ENCODE peak calls at places on chromosomes 16 and 17, in seven cellular contexts. F is GM23338; V is ovary; R is PC-3; M is naive thymus-derived CD4-positive, alpha-beta T cell; X is cardiac muscle cell; Y is ascending aorta. L is an unnamed sample.

GRCh38 chr16:25635449-25635848 is 56.3 kb upstream of the HS3ST4 start:
- DNase-seq in Y (no peak), F (no peak), R (no peak), X (no peak), V (no peak), M (no peak), L (no peak)

GRCh38 chr17:73643012-73643845 is 1.0 kb downstream of the SDK2 start:
- DNase-seq in F (peak; percentile 61), Y (no peak), R (peak; percentile 17), V (no peak), X (peak; percentile 69), M (peak; percentile 30), L (peak; percentile 90)

GRCh38 chr16:822174-822908 is 21.8 kb upstream of the GNG13 start:
- DNase-seq in F (no peak), Y (no peak), V (no peak), M (no peak), R (no peak), X (no peak), L (no peak)

GRCh38 chr17:78176548-78177025 is 8.2 kb downstream of the SYNGR2 start:
- DNase-seq in M (peak; percentile 82), R (peak; percentile 44), X (peak; percentile 77), V (peak; percentile 75), Y (peak; percentile 84), F (peak; percentile 86), L (peak; percentile 93)

GRCh38 chr16:66580605-66581209 is 1.4 kb downstream of the CMTM2 start:
- DNase-seq in X (peak; percentile 17), Y (no peak), F (peak; percentile 65), M (no peak), R (peak; percentile 65), V (no peak), L (peak; percentile 67)

GRCh38 chr17:14303343-14304221 is 2.7 kb downstream of the HS3ST3B1 start:
- DNase-seq in R (no peak), M (peak; percentile 44), V (no peak), Y (no peak), F (peak; percentile 76), X (peak; percentile 54), L (peak; percentile 79)

GRCh38 chr17:78898075-78898836 is 4.7 kb downstream of the CEP295NL start:
- DNase-seq in X (no peak), F (no peak), M (no peak), V (no peak), Y (no peak), R (no peak), L (no peak)

GRCh38 chr17:76405967-76406647 is 21.7 kb downstream of the SPHK1 start:
- DNase-seq in V (peak; percentile 62), M (no peak), X (peak; percentile 61), R (no peak), Y (no peak), F (no peak), L (no peak)

GRCh38 chr17:27477971-27478684 is 21.9 kb downstream of the KSR1 start:
- DNase-seq in V (no peak), M (no peak), F (no peak), Y (no peak), X (no peak), R (no peak), L (no peak)

GRCh38 chr16:4917117-4917516 is 19.8 kb downstream of the PPL start:
- DNase-seq in F (no peak), M (no peak), R (peak; percentile 46), Y (no peak), V (no peak), X (no peak), L (no peak)

DNA sequence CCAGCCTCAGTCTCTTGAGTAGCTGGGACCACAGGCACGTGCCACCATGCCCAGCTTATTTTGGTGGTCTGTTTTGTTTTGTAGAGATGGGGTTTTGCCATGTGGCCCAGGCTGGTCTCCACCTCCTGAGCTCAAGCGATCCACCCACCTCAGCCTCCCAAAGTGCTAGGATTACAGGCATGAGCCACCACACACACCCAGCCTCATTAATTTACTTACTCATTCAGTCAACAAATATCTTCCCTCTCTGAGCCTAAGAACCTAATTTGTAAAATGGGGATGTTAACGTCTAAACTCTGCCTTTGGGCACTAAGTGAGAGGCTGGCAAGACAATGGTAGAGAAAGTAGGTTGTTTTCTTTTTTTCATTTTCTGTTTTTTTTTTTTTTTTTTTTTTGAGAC is 22.6 kb downstream of the SRCIN1 start:
- DNase-seq in V (no peak), Y (no peak), F (no peak), R (peak; percentile 38), M (no peak), X (no peak), L (no peak)
- H3K27me3 ChIP-seq in V (no peaks in the 10 kb centered on the region), Y (peaks cover 5% of the 10 kb centered on the region), F (peaks cover 58% of the 10 kb centered on the region), R (no peaks in the 10 kb centered on the region), M (peaks cover 6% of the 10 kb centered on the region), X (peaks cover 15% of the 10 kb centered on the region), L (peaks cover 31% of the 10 kb centered on the region)

GRCh38 chr16:84004442-84004841 is 36.4 kb downstream of the NECAB2 start:
- DNase-seq in F (no peak), R (no peak), V (no peak), M (no peak), X (no peak), Y (no peak), L (no peak)
- H3K27me3 ChIP-seq in F (no peaks in the 10 kb centered on the region), R (no peaks in the 10 kb centered on the region), V (no peaks in the 10 kb centered on the region), M (no peaks in the 10 kb centered on the region), X (no peaks in the 10 kb centered on the region), Y (no peaks in the 10 kb centered on the region), L (no peaks in the 10 kb centered on the region)

DNA sequence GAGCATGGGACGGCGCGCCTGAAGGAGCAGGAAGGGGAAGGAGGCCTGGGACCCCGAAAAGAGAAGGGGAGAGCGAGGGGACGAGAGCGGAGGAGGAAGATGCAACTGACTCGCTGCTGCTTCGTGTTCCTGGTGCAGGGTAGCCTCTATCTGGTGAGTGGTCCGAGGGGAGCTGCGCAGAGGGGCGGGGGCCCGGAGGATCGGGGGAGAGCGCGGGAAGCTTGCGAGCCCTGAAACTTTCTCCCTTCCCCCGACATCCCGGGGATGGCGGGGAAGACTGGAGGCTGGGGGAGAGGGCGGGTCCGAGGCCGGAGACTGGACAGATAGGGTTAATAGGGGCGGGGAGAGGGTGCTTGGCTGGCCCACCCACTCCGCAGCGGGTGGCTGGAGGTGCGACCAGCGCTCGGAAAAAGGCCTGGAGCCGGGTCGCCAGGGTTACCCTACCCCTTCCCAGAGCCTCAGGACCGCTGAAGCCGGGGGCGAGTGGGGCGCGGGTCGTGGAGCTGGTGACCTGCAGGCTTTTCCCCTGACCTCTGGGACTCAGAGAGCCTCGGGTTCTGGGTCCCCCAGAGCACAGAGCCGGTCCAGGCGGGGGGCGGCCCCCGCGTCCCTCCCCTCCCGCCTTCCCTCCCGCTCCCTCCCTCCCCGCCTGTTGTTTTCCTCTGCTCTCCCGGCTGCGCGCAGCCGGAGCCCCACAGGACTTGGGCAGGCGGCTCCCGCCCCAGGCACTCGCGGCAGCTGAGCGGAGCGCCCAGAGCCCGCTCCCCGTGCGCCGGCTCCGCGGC is 642 bp downstream of the NXPH3 start:
- DNase-seq in V (peak; percentile 69), Y (no peak), R (peak; percentile 36), X (peak; percentile 84), F (peak; percentile 82), M (no peak), L (peak; percentile 95)
- H3K27me3 ChIP-seq in V (no peaks in the 10 kb centered on the region), Y (no peaks in the 10 kb centered on the region), R (peaks cover 16% of the 10 kb centered on the region), X (peaks cover 26% of the 10 kb centered on the region), F (peaks cover 25% of the 10 kb centered on the region), M (peaks cover 4% of the 10 kb centered on the region), L (peaks cover 28% of the 10 kb centered on the region)

GRCh38 chr16:88462396-88462795 is 9.3 kb downstream of the ZFPM1 start:
- DNase-seq in F (no peak), X (no peak), R (no peak), V (no peak), Y (no peak), M (no peak), L (peak; percentile 61)
- H3K27me3 ChIP-seq in F (peaks cover 9% of the 10 kb centered on the region), X (no peaks in the 10 kb centered on the region), R (no peaks in the 10 kb centered on the region), V (no peaks in the 10 kb centered on the region), Y (no peaks in the 10 kb centered on the region), M (no peaks in the 10 kb centered on the region), L (no peaks in the 10 kb centered on the region)

DNA sequence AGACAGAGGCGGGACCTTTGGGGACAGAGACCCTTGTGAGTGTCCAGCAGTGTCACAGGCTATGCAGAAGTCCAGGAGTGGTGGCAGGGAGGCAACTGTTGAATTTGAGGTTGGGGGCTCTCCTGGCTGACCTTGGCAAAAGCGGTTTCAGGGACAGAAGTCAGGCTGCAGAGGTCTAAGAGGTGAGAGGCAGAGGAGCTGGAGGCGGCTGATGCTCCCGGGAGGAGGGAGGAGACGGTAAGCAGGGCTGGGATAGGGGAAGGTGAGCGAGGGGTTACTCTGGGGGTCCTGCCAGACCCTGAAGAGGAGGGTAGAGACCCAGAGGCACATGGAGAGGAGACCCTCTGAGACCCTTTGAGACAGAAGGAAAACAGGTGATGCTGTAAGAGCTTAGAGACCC is 5.2 kb downstream of the EPOP start:
- DNase-seq in F (no peak), V (no peak), M (no peak), X (no peak), Y (no peak), R (no peak), L (no peak)
- H3K27me3 ChIP-seq in F (peaks cover 82% of the 10 kb centered on the region), V (no peaks in the 10 kb centered on the region), M (no peaks in the 10 kb centered on the region), X (peaks cover 69% of the 10 kb centered on the region), Y (peaks cover 18% of the 10 kb centered on the region), R (no peaks in the 10 kb centered on the region), L (peaks cover 64% of the 10 kb centered on the region)